ENCODE peak calls at places on chromosomes 16 and 17, in eight cellular contexts. D, T, H, Y, Q, W, A and V are unnamed samples.

GRCh38 chr17:30961213-30962188 is 9.3 kb upstream of the RNF135 start:
- DNase-seq in D (peak; percentile 59), T (no peak), H (no peak), Y (no peak), Q (peak; percentile 20), W (no peak), A (no peak), V (peak; percentile 30)

GRCh38 chr16:56793504-56793903 is 63.6 kb downstream of the NUP93 start:
- DNase-seq in D (peak; percentile 47), T (peak; percentile 20), H (no peak), Y (no peak), Q (peak; percentile 33), W (no peak), A (no peak), V (no peak)

GRCh38 chr17:6587310-6587709 is 31.0 kb upstream of the PITPNM3 start:
- DNase-seq in D (no peak), T (no peak), H (no peak), Y (no peak), Q (no peak), W (no peak), A (no peak), V (no peak)

GRCh38 chr17:61454095-61454931 is 2.1 kb downstream of the TBX4 start:
- DNase-seq in D (no peak), T (no peak), H (peak; percentile 63), Y (no peak), Q (no peak), W (no peak), A (no peak), V (no peak)

GRCh38 chr16:57590654-57591085 is 37.8 kb upstream of the ADGRG1 start:
- DNase-seq in D (peak; percentile 51), T (no peak), H (no peak), Y (no peak), Q (peak; percentile 57), W (no peak), A (no peak), V (no peak)

GRCh38 chr17:1673041-1673790 is 11.5 kb downstream of the PRPF8 start:
- DNase-seq in D (no peak), T (no peak), H (no peak), Y (no peak), Q (no peak), W (no peak), A (no peak), V (no peak)

GRCh38 chr17:31489295-31490018 is 98.0 kb downstream of the RAB11FIP4 start:
- DNase-seq in D (no peak), T (no peak), H (peak; percentile 97), Y (no peak), Q (no peak), W (peak; percentile 79), A (no peak), V (no peak)

GRCh38 chr17:48596000-48596734 is 2.6 kb upstream of the HOXB5 start:
- DNase-seq in D (no peak), T (no peak), H (peak; percentile 64), Y (no peak), Q (no peak), W (no peak), A (no peak), V (no peak)

GRCh38 chr17:37682007-37682406 is 38.8 kb upstream of the DDX52 start:
- DNase-seq in D (no peak), T (no peak), H (no peak), Y (no peak), Q (no peak), W (no peak), A (no peak), V (no peak)

GRCh38 chr17:78882546-78883089 is 20.4 kb downstream of the CEP295NL start:
- DNase-seq in D (no peak), T (no peak), H (peak; percentile 39), Y (no peak), Q (no peak), W (no peak), A (peak; percentile 87), V (no peak)

GRCh38 chr17:73199751-73200317 is 7.0 kb downstream of the COG1 start:
- DNase-seq in D (no peak), T (no peak), H (no peak), Y (no peak), Q (no peak), W (no peak), A (no peak), V (no peak)

GRCh38 chr16:87584975-87585374 is 17.3 kb upstream of the JPH3 start:
- DNase-seq in D (no peak), T (no peak), H (no peak), Y (no peak), Q (no peak), W (no peak), A (no peak), V (no peak)

GRCh38 chr17:43445009-43445589 is 38.7 kb upstream of the DHX8 start:
- DNase-seq in D (no peak), T (no peak), H (no peak), Y (no peak), Q (no peak), W (no peak), A (no peak), V (no peak)